ENCODE peak calls at places on chromosomes 13 and 19, in ten cellular contexts. H, S, L, Z, G, A, I, T, P and Y are unnamed samples.

GRCh38 chr19:30255783-30256509 is 116.2 kb upstream of the ZNF536 start:
- DNase-seq in H (no peak), S (no peak), L (no peak), Z (no peak), G (no peak), A (peak), I (no peak), T (no peak), P (no peak), Y (no peak)

GRCh38 chr19:35644987-35645679 is 3.0 kb upstream of the COX6B1 start:
- DNase-seq in H (peak), S (peak), L (peak), Z (peak), G (peak), A (peak), I (peak), T (peak), P (no peak), Y (peak)

GRCh38 chr13:48545608-48546007 is 12.7 kb upstream of the RCBTB2 start:
- DNase-seq in H (no peak), S (no peak), L (peak), Z (no peak), G (no peak), A (no peak), I (no peak), T (no peak), P (no peak), Y (no peak)

GRCh38 chr13:113423225-113424170 is 29.8 kb downstream of the ADPRHL1 start:
- DNase-seq in H (no peak), S (no peak), L (no peak), Z (no peak), G (no peak), A (no peak), I (no peak), T (peak), P (no peak), Y (no peak)

GRCh38 chr13:30133976-30134375 is 173.4 kb downstream of the KATNAL1 start:
- DNase-seq in H (no peak), S (no peak), L (no peak), Z (no peak), G (no peak), A (no peak), I (no peak), T (no peak), P (no peak), Y (no peak)

GRCh38 chr13:98521461-98521860 is 55.4 kb downstream of the STK24 start:
- DNase-seq in H (no peak), S (no peak), L (no peak), Z (no peak), G (no peak), A (no peak), I (no peak), T (no peak), P (no peak), Y (no peak)

GRCh38 chr13:23570099-23570926 is at the start of gene TNFRSF19:
- DNase-seq in H (no peak), S (no peak), L (peak), Z (no peak), G (no peak), A (no peak), I (no peak), T (no peak), P (no peak), Y (no peak)

GRCh38 chr19:10209305-10209704 is 14.6 kb upstream of the DNMT1 start:
- DNase-seq in H (no peak), S (no peak), L (no peak), Z (no peak), G (no peak), A (no peak), I (no peak), T (no peak), P (no peak), Y (no peak)

GRCh38 chr13:97067342-97067895 is 73.1 kb upstream of the OXGR1 start:
- DNase-seq in H (no peak), S (no peak), L (no peak), Z (no peak), G (no peak), A (no peak), I (no peak), T (no peak), P (no peak), Y (no peak)

GRCh38 chr13:73428137-73428536 is 369.3 kb downstream of the KLF5 start:
- DNase-seq in H (no peak), S (no peak), L (no peak), Z (no peak), G (no peak), A (no peak), I (no peak), T (no peak), P (no peak), Y (no peak)

GRCh38 chr13:32587014-32587773 is 942 bp downstream of the PDS5B start:
- DNase-seq in H (peak), S (peak), L (peak), Z (peak), G (peak), A (no peak), I (peak), T (peak), P (no peak), Y (no peak)
- TF ChIP-seq CTCF in H (peak), S (no peak), L (peak), Z (no peak), G (peak), A (no peak), I (no peak), T (no peak), P (no peak), Y (no peak)

GRCh38 chr19:4369109-4369887 is 25.9 kb downstream of the MPND start:
- DNase-seq in H (peak), S (peak), L (no peak), Z (no peak), G (peak), A (no peak), I (no peak), T (peak), P (no peak), Y (no peak)
- TF ChIP-seq POLR2AphosphoS5 in H (peak), S (no peak), L (no peak), Z (no peak), G (peak), A (no peak), I (no peak), T (peak), P (peak), Y (no peak)

GRCh38 chr19:51602189-51602854 is 27.9 kb downstream of the SIGLEC5 start:
- DNase-seq in H (peak), S (no peak), L (no peak), Z (no peak), G (no peak), A (no peak), I (no peak), T (no peak), P (no peak), Y (no peak)

GRCh38 chr19:51610576-51610975 is 19.6 kb downstream of the SIGLEC5 start:
- DNase-seq in H (no peak), S (no peak), L (no peak), Z (no peak), G (no peak), A (no peak), I (no peak), T (no peak), P (no peak), Y (no peak)

GRCh38 chr19:51607077-51607476 is 23.1 kb downstream of the SIGLEC5 start:
- DNase-seq in H (peak), S (no peak), L (no peak), Z (peak), G (no peak), A (no peak), I (no peak), T (peak), P (no peak), Y (no peak)

GRCh38 chr19:51607920-51608562 is 22.2 kb downstream of the SIGLEC5 start:
- DNase-seq in H (peak), S (peak), L (peak), Z (no peak), G (peak), A (peak), I (no peak), T (peak), P (no peak), Y (no peak)
- TF ChIP-seq CTCF in H (peak), S (no peak), L (peak), Z (peak), G (peak), A (peak), I (no peak), T (peak), P (no peak), Y (peak)

GRCh38 chr19:47707135-47707925 is 5.9 kb upstream of the EHD2 start:
- DNase-seq in H (peak), S (peak), L (peak), Z (no peak), G (peak), A (no peak), I (peak), T (peak), P (no peak), Y (peak)
- TF ChIP-seq POLR2AphosphoS5 in H (no peak), S (no peak), L (no peak), Z (no peak), G (no peak), A (no peak), I (no peak), T (no peak), P (no peak), Y (no peak)

DNA sequence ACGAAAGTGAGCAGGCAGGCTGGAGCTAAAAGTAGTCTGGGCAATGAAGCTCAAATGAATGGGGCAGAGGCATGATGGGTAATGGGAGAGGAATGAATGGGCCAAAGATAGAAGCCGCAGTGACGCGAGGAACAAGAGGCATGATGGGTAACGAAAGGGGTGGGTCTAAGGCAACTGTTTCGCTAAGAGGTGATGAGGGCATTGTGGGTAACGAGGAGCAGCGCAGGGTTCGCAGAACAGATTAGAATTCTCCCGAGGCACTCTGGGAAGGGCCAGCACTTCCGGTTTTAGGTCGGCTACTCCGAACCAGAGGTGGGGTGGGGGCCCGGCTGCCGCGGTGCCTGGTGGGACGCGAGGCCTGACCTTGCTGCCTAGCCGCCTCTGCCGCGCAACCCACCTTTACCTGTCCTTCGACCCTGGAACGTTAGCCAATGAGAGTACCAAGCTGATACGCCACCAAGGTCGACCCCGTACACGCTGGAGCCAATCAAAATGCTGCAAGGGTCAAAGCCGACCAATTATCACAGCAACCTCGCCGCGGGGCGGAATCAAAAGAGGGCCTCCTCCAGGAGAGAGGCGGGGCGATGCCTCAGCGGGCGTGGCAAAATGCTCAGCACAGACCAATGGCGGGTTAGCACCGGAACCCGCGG is 563 bp upstream of the TOMM40 start:
- DNase-seq in H (no peak), S (peak), L (peak), Z (peak), G (peak), A (peak), I (no peak), T (peak), P (peak), Y (peak)
- TF ChIP-seq CTCF in H (no peak), S (no peak), L (no peak), Z (no peak), G (no peak), A (no peak), I (no peak), T (no peak), P (no peak), Y (no peak)

GRCh38 chr19:19205416-19206410 is 2.5 kb upstream of the NR2C2AP start:
- DNase-seq in H (no peak), S (no peak), L (no peak), Z (no peak), G (no peak), A (no peak), I (no peak), T (no peak), P (no peak), Y (no peak)

GRCh38 chr19:19201697-19202630 is 1.2 kb downstream of the NR2C2AP start:
- DNase-seq in H (no peak), S (no peak), L (no peak), Z (no peak), G (no peak), A (no peak), I (no peak), T (no peak), P (no peak), Y (no peak)

GRCh38 chr19:19202707-19203011 is 555 bp downstream of the NR2C2AP start:
- DNase-seq in H (no peak), S (no peak), L (no peak), Z (no peak), G (no peak), A (no peak), I (no peak), T (no peak), P (no peak), Y (no peak)

GRCh38 chr19:19203012-19203856 is at the start of gene NR2C2AP:
- DNase-seq in H (peak), S (peak), L (peak), Z (peak), G (peak), A (no peak), I (peak), T (peak), P (no peak), Y (no peak)

DNA sequence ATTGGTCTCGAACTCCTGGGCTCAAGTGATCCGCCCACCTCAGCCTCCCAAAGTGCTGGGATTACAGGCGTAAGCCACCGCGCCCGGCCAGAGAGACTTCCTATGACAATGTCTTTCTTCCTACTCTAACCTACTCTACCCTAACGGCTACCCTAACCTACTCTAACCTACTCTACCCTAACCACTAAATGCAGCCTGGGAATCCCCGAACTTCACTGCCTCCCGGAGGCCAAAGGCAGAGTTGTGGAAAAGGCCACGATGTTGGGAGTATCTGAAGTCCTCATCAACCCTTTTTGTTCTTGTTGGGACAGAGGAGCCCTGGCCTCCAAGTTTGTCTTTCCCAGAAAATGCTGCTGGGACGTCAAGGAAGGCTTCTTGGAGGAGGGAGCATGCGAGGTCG is 967 bp upstream of the NR2C2AP start:
- DNase-seq in H (no peak), S (no peak), L (no peak), Z (no peak), G (no peak), A (no peak), I (no peak), T (no peak), P (no peak), Y (no peak)
- TF ChIP-seq POLR2AphosphoS5 in H (no peak), S (no peak), L (no peak), Z (no peak), G (no peak), A (peak), I (no peak), T (no peak), P (no peak), Y (no peak)

GRCh38 chr13:24681930-24682329 is 1.7 kb downstream of the ATP12A start:
- DNase-seq in H (no peak), S (no peak), L (no peak), Z (no peak), G (no peak), A (no peak), I (no peak), T (no peak), P (no peak), Y (no peak)

GRCh38 chr13:24683833-24684599 is 3.8 kb downstream of the ATP12A start:
- DNase-seq in H (peak), S (no peak), L (peak), Z (no peak), G (peak), A (no peak), I (no peak), T (peak), P (no peak), Y (no peak)

GRCh38 chr13:24680921-24681585 is 845 bp downstream of the ATP12A start:
- DNase-seq in H (no peak), S (no peak), L (no peak), Z (no peak), G (no peak), A (no peak), I (no peak), T (no peak), P (no peak), Y (no peak)

GRCh38 chr13:24683370-24683769 is 3.2 kb downstream of the ATP12A start:
- DNase-seq in H (no peak), S (no peak), L (peak), Z (no peak), G (no peak), A (no peak), I (no peak), T (no peak), P (no peak), Y (no peak)

GRCh38 chr13:24682353-24682752 is 2.1 kb downstream of the ATP12A start:
- DNase-seq in H (no peak), S (no peak), L (no peak), Z (no peak), G (no peak), A (no peak), I (no peak), T (no peak), P (no peak), Y (no peak)
- TF ChIP-seq CTCF in H (no peak), S (no peak), L (no peak), Z (no peak), G (no peak), A (no peak), I (no peak), T (no peak), P (no peak), Y (no peak)

DNA sequence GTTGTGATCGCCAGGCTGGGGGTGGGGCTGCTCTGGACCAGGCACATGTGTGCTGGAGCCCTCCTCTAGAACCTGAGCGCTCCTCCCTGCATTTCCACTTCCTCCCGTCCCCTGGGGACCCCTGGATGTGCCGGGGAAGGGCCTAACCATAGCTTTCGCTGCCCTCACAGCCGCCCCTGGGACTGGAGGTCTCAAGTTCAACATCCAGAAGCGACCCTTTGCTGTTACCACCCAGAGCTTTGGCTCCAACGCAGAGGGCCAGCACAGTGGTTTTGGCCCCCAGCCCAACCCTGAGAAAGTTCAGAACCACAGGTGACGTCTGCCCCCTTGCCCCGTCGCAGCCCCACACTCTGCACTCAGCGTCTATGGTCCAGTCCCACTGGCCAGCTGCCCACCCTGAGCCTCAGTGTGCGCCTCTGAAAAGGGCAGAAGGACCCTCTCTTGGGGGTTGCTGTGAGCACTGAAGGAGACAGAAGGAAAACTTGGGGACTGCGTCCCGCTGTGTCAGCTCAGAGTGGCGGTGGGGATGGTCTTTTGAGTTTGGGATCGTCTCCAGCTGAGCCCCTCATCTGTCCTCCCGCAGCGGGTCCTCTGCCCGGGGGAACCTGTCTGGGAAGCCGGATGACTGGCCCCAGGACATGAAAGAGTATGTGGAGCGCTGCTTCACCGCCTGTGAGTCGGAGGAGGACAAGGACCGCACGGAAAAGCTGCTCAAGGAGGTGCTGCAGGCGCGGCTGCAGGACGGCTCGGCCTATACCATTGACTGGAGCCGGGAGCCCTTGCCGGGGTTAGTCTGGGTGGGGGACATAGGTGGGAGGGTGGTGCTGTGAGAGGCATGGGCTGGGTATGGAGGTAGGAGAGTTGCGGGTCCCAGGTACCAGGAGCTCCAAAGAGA is 6.0 kb downstream of the LENG8 start:
- DNase-seq in H (no peak), S (no peak), L (no peak), Z (no peak), G (no peak), A (no peak), I (no peak), T (no peak), P (no peak), Y (no peak)
- TF ChIP-seq POLR2AphosphoS5 in H (no peak), S (no peak), L (no peak), Z (no peak), G (no peak), A (no peak), I (no peak), T (peak), P (no peak), Y (no peak)

GRCh38 chr19:45599286-45599685 is 2.7 kb downstream of the GPR4 start:
- DNase-seq in H (no peak), S (no peak), L (no peak), Z (no peak), G (no peak), A (no peak), I (no peak), T (no peak), P (no peak), Y (no peak)
- TF ChIP-seq CTCF in H (no peak), S (no peak), L (no peak), Z (no peak), G (no peak), A (peak), I (no peak), T (no peak), P (no peak), Y (no peak)